ENCODE peak calls at places on chromosome 16, in eight cellular contexts. One of them, this sample, is unnamed.

GRCh38 chr16:76579277-76579676 is 302.1 kb downstream of the CNTNAP4 start:
- DNase-seq in H54: no peak
- DNase-seq in naive B cell: no peak
- DNase-seq in H9: no peak
- DNase-seq in fibroblast of the conjunctiva: no peak
- DNase-seq in midbrain: no peak
- DNase-seq in skeletal muscle cell: no peak
- DNase-seq in transverse colon: no peak
- DNase-seq in this sample: no peak

GRCh38 chr16:66846266-66846665 is 2.1 kb downstream of the CA7 start:
- DNase-seq in H54: no peak
- DNase-seq in naive B cell: no peak
- DNase-seq in H9: no peak
- DNase-seq in fibroblast of the conjunctiva: no peak
- DNase-seq in midbrain: no peak
- DNase-seq in skeletal muscle cell: no peak
- DNase-seq in transverse colon: no peak
- DNase-seq in this sample: no peak

GRCh38 chr16:85541619-85542547 is 71.2 kb upstream of the GSE1 start:
- DNase-seq in H54: no peak
- DNase-seq in naive B cell: no peak
- DNase-seq in H9: no peak
- DNase-seq in fibroblast of the conjunctiva: no peak
- DNase-seq in midbrain: no peak
- DNase-seq in skeletal muscle cell: no peak
- DNase-seq in transverse colon: no peak
- DNase-seq in this sample: no peak

GRCh38 chr16:31267332-31268032 is 7.7 kb downstream of the ITGAM start:
- DNase-seq in H54: no peak
- DNase-seq in naive B cell: no peak
- DNase-seq in H9: peak; percentile 22
- DNase-seq in fibroblast of the conjunctiva: no peak
- DNase-seq in midbrain: no peak
- DNase-seq in skeletal muscle cell: no peak
- DNase-seq in transverse colon: no peak
- DNase-seq in this sample: peak; percentile 6

GRCh38 chr16:30031477-30031918 is 427 bp upstream of the TLCD3B start:
- DNase-seq in H54: no peak
- DNase-seq in naive B cell: no peak
- DNase-seq in H9: peak; percentile 45
- DNase-seq in fibroblast of the conjunctiva: no peak
- DNase-seq in midbrain: no peak
- DNase-seq in skeletal muscle cell: no peak
- DNase-seq in transverse colon: no peak
- DNase-seq in this sample: no peak

GRCh38 chr16:85173077-85173980 is 61.1 kb upstream of the CIBAR2 start:
- DNase-seq in H54: peak; percentile 91
- DNase-seq in naive B cell: no peak
- DNase-seq in H9: no peak
- DNase-seq in fibroblast of the conjunctiva: peak; percentile 35
- DNase-seq in midbrain: no peak
- DNase-seq in skeletal muscle cell: peak; percentile 76
- DNase-seq in transverse colon: no peak
- DNase-seq in this sample: peak; percentile 51

GRCh38 chr16:51431517-51432241 is 280.6 kb upstream of the SALL1 start:
- DNase-seq in H54: peak; percentile 10
- DNase-seq in naive B cell: no peak
- DNase-seq in H9: no peak
- DNase-seq in fibroblast of the conjunctiva: peak; percentile 92
- DNase-seq in midbrain: peak; percentile 46
- DNase-seq in skeletal muscle cell: peak; percentile 97
- DNase-seq in transverse colon: peak; percentile 8
- DNase-seq in this sample: peak; percentile 99

GRCh38 chr16:50251375-50252081 is 14.8 kb upstream of the ADCY7 start:
- DNase-seq in H54: peak; percentile 75
- DNase-seq in naive B cell: no peak
- DNase-seq in H9: no peak
- DNase-seq in fibroblast of the conjunctiva: peak; percentile 42
- DNase-seq in midbrain: no peak
- DNase-seq in skeletal muscle cell: peak; percentile 75
- DNase-seq in transverse colon: no peak
- DNase-seq in this sample: no peak

GRCh38 chr16:84341533-84342295 is 26.6 kb upstream of the ATP2C2 start:
- DNase-seq in H54: no peak
- DNase-seq in naive B cell: no peak
- DNase-seq in H9: no peak
- DNase-seq in fibroblast of the conjunctiva: no peak
- DNase-seq in midbrain: no peak
- DNase-seq in skeletal muscle cell: no peak
- DNase-seq in transverse colon: peak; percentile 77
- DNase-seq in this sample: no peak